ENCODE peak calls at places on chromosomes 12 and 14, in seven cellular contexts. K is esophagus squamous epithelium, F is aorta, P is HFF-Myc, E is ovary, I is psoas muscle, D is thoracic aorta. V is an unnamed sample.

GRCh38 chr12:47775100-47775911 is 2.3 kb downstream of the SLC48A1 start:
- DNase-seq in P (no peak), E (peak; percentile 58), D (no peak), I (peak; percentile 57), K (no peak), F (no peak), V (no peak)

GRCh38 chr14:59245809-59246295 is 57.4 kb downstream of the DAAM1 start:
- DNase-seq in E (no peak), D (no peak), I (no peak), P (no peak), F (no peak), K (no peak), V (no peak)

GRCh38 chr14:92986254-92987147 is 63.6 kb downstream of the CHGA start:
- DNase-seq in P (peak; percentile 30), F (peak; percentile 76), E (peak; percentile 65), I (peak; percentile 49), D (peak; percentile 59), K (no peak), V (peak; percentile 63)

GRCh38 chr12:6606331-6607131 is 648 bp downstream of the CHD4 start:
- DNase-seq in I (peak; percentile 88), E (peak; percentile 84), P (no peak), F (peak; percentile 93), D (peak; percentile 43), K (peak; percentile 9), V (peak; percentile 90)

GRCh38 chr14:65156568-65157366 is 54.5 kb upstream of the MAX start:
- DNase-seq in I (peak; percentile 71), D (peak; percentile 21), P (peak; percentile 66), F (peak; percentile 78), E (peak; percentile 45), K (no peak), V (no peak)

GRCh38 chr12:27343255-27344000 is 10.8 kb downstream of the BMAL2 start:
- DNase-seq in F (no peak), K (no peak), E (no peak), P (peak; percentile 32), I (no peak), D (no peak), V (no peak)

GRCh38 chr14:101740981-101741380 is 20.5 kb upstream of the PPP2R5C start:
- DNase-seq in I (no peak), D (no peak), E (no peak), K (no peak), P (no peak), F (no peak), V (no peak)

GRCh38 chr12:110850762-110851161 is 4.0 kb downstream of the CCDC63 start:
- DNase-seq in P (no peak), F (no peak), D (no peak), K (no peak), I (no peak), E (no peak), V (no peak)

GRCh38 chr14:55731881-55732498 is 152.0 kb downstream of the KTN1 start:
- DNase-seq in F (no peak), K (no peak), I (no peak), E (no peak), D (no peak), P (no peak), V (peak; percentile 61)

GRCh38 chr12:117502233-117502632 is 140.8 kb upstream of the NOS1 start:
- DNase-seq in F (no peak), E (no peak), P (no peak), I (no peak), K (no peak), D (no peak), V (no peak)

GRCh38 chr14:59103396-59103795 is 85.1 kb upstream of the DAAM1 start:
- DNase-seq in E (no peak), K (no peak), F (no peak), I (no peak), P (no peak), D (no peak), V (no peak)

GRCh38 chr14:61511558-61511924 is 183.8 kb upstream of the HIF1A start:
- DNase-seq in F (no peak), K (no peak), I (no peak), E (no peak), D (no peak), P (no peak), V (no peak)

GRCh38 chr14:99513946-99514551 is 32.8 kb downstream of the CCNK start:
- DNase-seq in E (no peak), P (no peak), K (no peak), F (peak; percentile 73), I (peak; percentile 39), D (no peak), V (no peak)

GRCh38 chr14:87643005-87643404 is 350.0 kb downstream of the GALC start:
- DNase-seq in I (no peak), K (no peak), D (peak; percentile 5), F (no peak), E (peak; percentile 39), P (no peak), V (no peak)

GRCh38 chr12:63302941-63303536 is 152.0 kb upstream of the AVPR1A start:
- DNase-seq in F (no peak), D (no peak), I (no peak), P (no peak), K (no peak), E (no peak), V (no peak)

GRCh38 chr12:47808049-47808448 is 11.7 kb downstream of the HDAC7 start:
- DNase-seq in K (no peak), D (no peak), I (peak; percentile 75), P (no peak), F (peak; percentile 87), E (peak; percentile 73), V (no peak)

GRCh38 chr14:59534361-59534987 is 42.1 kb downstream of the CCDC175 start:
- DNase-seq in I (no peak), D (no peak), F (no peak), E (no peak), K (no peak), P (peak; percentile 25), V (no peak)

GRCh38 chr12:27971606-27972005 is 927 bp downstream of the PTHLH start:
- DNase-seq in D (no peak), F (no peak), P (no peak), K (no peak), I (no peak), E (no peak), V (no peak)

GRCh38 chr14:24928501-24928900 is 121.4 kb downstream of the STXBP6 start:
- DNase-seq in F (no peak), D (no peak), I (no peak), E (no peak), P (no peak), K (no peak), V (no peak)

GRCh38 chr12:90940872-90941499 is 14.0 kb downstream of the CCER1 start:
- DNase-seq in P (no peak), K (no peak), E (no peak), D (no peak), F (no peak), I (no peak), V (no peak)

GRCh38 chr12:125311050-125311449 is 245.8 kb downstream of the AACS start:
- DNase-seq in F (no peak), P (no peak), I (no peak), D (no peak), K (no peak), E (no peak), V (no peak)

GRCh38 chr14:57277062-57277461 is 8.3 kb downstream of the AP5M1 start:
- DNase-seq in I (no peak), P (no peak), K (no peak), E (no peak), F (no peak), D (no peak), V (no peak)

GRCh38 chr14:101018561-101019290 is 115.2 kb upstream of the RTL1 start:
- DNase-seq in F (peak; percentile 72), P (no peak), K (no peak), E (peak; percentile 13), I (no peak), D (no peak), V (no peak)

DNA sequence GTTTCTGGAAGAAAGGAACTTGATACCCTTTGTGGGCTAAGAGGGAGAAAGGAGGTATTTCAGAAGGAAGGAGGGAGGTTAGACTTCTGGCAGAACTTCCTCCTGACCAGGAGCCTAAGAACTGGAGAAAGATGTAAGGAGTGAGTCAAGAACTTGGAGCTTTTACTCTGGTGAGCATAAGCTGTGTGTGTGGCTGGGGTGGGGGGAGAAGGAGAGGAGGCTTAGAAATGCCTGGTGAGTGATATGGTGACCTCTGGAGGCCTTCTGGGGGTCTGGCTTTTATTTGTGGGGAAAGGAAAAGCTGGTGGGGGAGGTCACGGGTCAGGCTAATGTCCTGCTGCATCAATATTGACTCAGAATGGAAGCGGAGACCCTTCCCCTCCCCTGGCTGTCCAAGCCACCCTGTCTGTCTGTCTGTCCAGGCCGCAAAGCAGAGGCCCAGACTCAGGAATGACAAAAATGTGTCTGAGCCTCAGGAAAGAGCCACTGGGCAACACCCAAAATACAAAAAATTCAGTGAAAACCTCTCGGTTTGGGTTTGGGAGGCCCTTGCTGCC is 4.8 kb downstream of the LRP1 start:
- DNase-seq in E (no peak), P (no peak), F (no peak), K (no peak), I (no peak), D (no peak), V (no peak)
- H3K4me3 ChIP-seq in E (peak overlapping the region; percentile 6), P (peak overlapping the region; percentile 86), F (no peak overlapping the region), K (peak overlapping the region; percentile 78), I (peak overlapping the region; percentile 72), D (peak overlapping the region; percentile 94), V (no peak overlapping the region)

DNA sequence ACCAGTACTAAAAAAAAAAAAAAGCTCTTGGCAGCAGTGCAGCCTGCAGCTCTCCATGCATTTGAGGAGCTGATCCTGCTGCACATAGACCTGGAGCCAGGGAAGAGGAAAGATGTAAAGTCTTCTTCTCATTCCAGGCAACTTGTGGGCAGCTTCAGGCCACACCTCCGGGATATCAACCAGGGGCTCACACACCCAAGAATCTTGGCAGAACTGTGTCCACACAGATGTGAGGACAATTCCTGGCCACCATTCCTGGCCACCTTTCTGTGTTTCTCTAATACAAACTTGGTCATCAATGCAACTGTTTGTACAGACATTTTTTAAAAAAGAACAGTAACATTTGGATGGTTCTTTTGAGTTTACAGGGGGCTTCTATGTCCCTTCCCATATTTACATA is 72.7 kb downstream of the TMEM132C start:
- DNase-seq in I (no peak), E (no peak), D (no peak), F (no peak), P (no peak), K (no peak), V (no peak)
- H3K4me3 ChIP-seq in I (no peak overlapping the region), E (no peak overlapping the region), D (no peak overlapping the region), F (no peak overlapping the region), P (no peak overlapping the region), K (no peak overlapping the region), V (no peak overlapping the region)

DNA sequence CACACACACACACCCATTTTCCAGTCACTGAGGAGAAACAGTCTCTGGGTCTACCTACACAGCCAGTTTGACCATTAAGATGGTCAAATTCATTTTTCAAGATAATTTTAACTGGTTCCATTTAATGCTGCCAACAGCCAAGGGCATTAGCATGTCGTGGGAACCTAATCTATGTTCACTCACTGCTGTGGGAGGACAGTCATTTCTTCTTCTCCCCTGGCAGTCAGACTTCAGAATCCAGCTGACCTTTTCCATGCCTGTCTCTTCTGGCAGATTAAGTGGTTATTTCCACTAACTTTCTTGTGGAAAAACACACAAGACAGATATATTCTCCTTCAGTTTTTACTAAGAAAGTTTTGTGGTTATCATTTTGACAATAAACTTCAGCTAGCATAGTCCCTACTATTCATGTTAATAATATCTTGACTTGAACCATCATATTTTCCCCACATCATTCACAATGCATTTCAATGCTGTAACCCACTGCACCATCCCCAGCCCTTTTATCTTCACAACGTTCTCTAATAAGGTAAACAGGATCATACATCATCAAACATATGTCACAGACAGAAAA is 82.2 kb downstream of the DAD1 start:
- DNase-seq in D (no peak), F (no peak), E (no peak), K (no peak), P (no peak), I (no peak), V (no peak)
- H3K4me3 ChIP-seq in D (no peak overlapping the region), F (no peak overlapping the region), E (no peak overlapping the region), K (no peak overlapping the region), P (no peak overlapping the region), I (no peak overlapping the region), V (no peak overlapping the region)

GRCh38 chr12:131025234-131025633 is 71.5 kb downstream of the ADGRD1 start:
- DNase-seq in K (no peak), F (no peak), E (no peak), I (no peak), D (no peak), P (no peak), V (no peak)
- H3K4me3 ChIP-seq in K (no peak overlapping the region), F (no peak overlapping the region), E (no peak overlapping the region), I (no peak overlapping the region), D (no peak overlapping the region), P (no peak overlapping the region), V (no peak overlapping the region)